ENCODE peak calls at places on chromosome X, in nine cellular contexts. W, J, A, I, O, F, X, T and M are unnamed samples.

GRCh38 chrX:116246261-116246660 is 75.7 kb downstream of the AGTR2 start:
- DNase-seq in W (no peak), J (no peak), A (no peak), I (peak; percentile 40), O (no peak), F (peak; percentile 0), X (peak; percentile 16), T (no peak), M (no peak)

GRCh38 chrX:74291577-74291963 is 12.4 kb upstream of the ZCCHC13 start:
- DNase-seq in W (no peak), J (no peak), A (no peak), I (no peak), O (no peak), F (no peak), X (no peak), T (no peak), M (no peak)

GRCh38 chrX:54817220-54817820 is 9.8 kb downstream of the MAGED2 start:
- DNase-seq in W (no peak), J (no peak), A (no peak), I (no peak), O (no peak), F (no peak), X (peak; percentile 11), T (no peak), M (peak; percentile 33)

GRCh38 chrX:134969726-134970125 is 21.1 kb upstream of the SMIM10 start:
- DNase-seq in W (no peak), J (no peak), A (no peak), I (peak; percentile 57), O (no peak), F (no peak), X (no peak), T (no peak), M (no peak)

GRCh38 chrX:8424941-8425340 is 39.7 kb upstream of the VCX3B start:
- DNase-seq in W (no peak), J (no peak), A (no peak), I (no peak), O (no peak), F (no peak), X (no peak), T (no peak), M (no peak)

GRCh38 chrX:152646961-152647360 is 9.3 kb downstream of the GABRQ start:
- DNase-seq in W (no peak), J (no peak), A (no peak), I (no peak), O (no peak), F (no peak), X (no peak), T (no peak), M (peak; percentile 8)

GRCh38 chrX:110417128-110417527 is 58.5 kb downstream of the RTL9 start:
- DNase-seq in W (no peak), J (no peak), A (no peak), I (no peak), O (no peak), F (no peak), X (no peak), T (no peak), M (no peak)

GRCh38 chrX:133543654-133544053 is 128.4 kb upstream of the GPC4 start:
- DNase-seq in W (no peak), J (no peak), A (no peak), I (no peak), O (no peak), F (no peak), X (no peak), T (no peak), M (no peak)

GRCh38 chrX:143081231-143081630 is 55.5 kb downstream of the SPANXN4 start:
- DNase-seq in W (no peak), J (no peak), A (no peak), I (no peak), O (no peak), F (no peak), X (no peak), T (no peak), M (no peak)

GRCh38 chrX:119417842-119418241 is 18.7 kb downstream of the SLC25A43 start:
- DNase-seq in W (no peak), J (no peak), A (no peak), I (no peak), O (no peak), F (no peak), X (peak; percentile 17), T (no peak), M (no peak)

GRCh38 chrX:56764153-56764974 is 35.3 kb downstream of the NBDY start:
- DNase-seq in W (peak; percentile 82), J (peak; percentile 74), A (no peak), I (peak; percentile 75), O (peak; percentile 90), F (peak; percentile 19), X (peak; percentile 84), T (peak; percentile 78), M (peak; percentile 87)

GRCh38 chrX:34631826-34632225 is 25.3 kb downstream of the TMEM47 start:
- DNase-seq in W (no peak), J (no peak), A (no peak), I (no peak), O (no peak), F (no peak), X (peak; percentile 74), T (no peak), M (no peak)

GRCh38 chrX:146602246-146602645 is 207.3 kb upstream of the CXorf51B start:
- DNase-seq in W (no peak), J (no peak), A (no peak), I (no peak), O (no peak), F (no peak), X (no peak), T (no peak), M (no peak)

GRCh38 chrX:130120746-130121504 is 10.6 kb upstream of the ELF4 start:
- DNase-seq in W (peak; percentile 68), J (peak; percentile 50), A (peak; percentile 64), I (peak; percentile 90), O (peak; percentile 74), F (no peak), X (peak; percentile 79), T (peak; percentile 78), M (no peak)

GRCh38 chrX:50107470-50107869 is 93.3 kb downstream of the AKAP4 start:
- DNase-seq in W (no peak), J (no peak), A (no peak), I (peak; percentile 42), O (no peak), F (no peak), X (peak; percentile 2), T (no peak), M (no peak)

GRCh38 chrX:119427024-119427794 is 28.1 kb downstream of the SLC25A43 start:
- DNase-seq in W (peak; percentile 6), J (peak; percentile 34), A (no peak), I (peak; percentile 26), O (peak; percentile 16), F (no peak), X (peak; percentile 55), T (no peak), M (no peak)

DNA sequence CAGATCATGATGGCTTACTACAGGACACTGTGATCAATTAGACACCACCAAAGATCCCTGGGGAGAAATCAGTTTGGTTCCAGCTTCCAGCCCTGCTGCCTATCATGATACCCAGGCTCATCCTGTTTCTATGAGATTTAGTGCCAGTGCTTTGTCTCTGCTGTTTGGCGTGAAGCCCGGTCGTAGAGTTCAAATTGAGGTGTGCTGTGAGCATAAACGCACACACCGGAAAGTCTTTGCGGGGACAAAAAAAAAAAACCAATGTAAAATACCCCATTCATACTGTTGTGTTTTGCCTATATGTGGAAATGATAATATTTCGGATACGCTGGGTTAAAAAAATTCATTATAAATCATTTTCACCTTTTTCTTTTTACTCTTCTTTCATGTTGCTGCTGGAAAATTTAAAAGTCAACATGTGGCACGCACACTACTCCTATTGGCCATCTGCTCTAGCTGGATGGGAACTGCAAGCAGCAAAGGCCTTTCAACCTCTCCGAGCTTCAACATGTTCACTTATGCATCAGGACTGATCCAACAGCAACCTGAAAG is 611 bp upstream of the DKC1 start:
- DNase-seq in W (no peak), J (no peak), A (no peak), I (peak; percentile 20), O (no peak), F (no peak), X (no peak), T (no peak), M (no peak)
- H3K27ac ChIP-seq in W (peak overlapping the region; percentile 74), J (peak overlapping the region; percentile 83), A (peak overlapping the region; percentile 59), I (peak overlapping the region; percentile 79), O (peak overlapping the region; percentile 64), F (peak overlapping the region; percentile 78), X (peak overlapping the region; percentile 67), T (peak overlapping the region; percentile 58), M (peak overlapping the region; percentile 23)

GRCh38 chrX:41339148-41339547 is 5.2 kb downstream of the DDX3X start:
- DNase-seq in W (no peak), J (no peak), A (no peak), I (no peak), O (no peak), F (no peak), X (no peak), T (no peak), M (no peak)

GRCh38 chrX:41335590-41336331 is 1.8 kb downstream of the DDX3X start:
- DNase-seq in W (peak; percentile 17), J (no peak), A (no peak), I (peak; percentile 82), O (no peak), F (no peak), X (no peak), T (no peak), M (no peak)

GRCh38 chrX:41336447-41336846 is 2.5 kb downstream of the DDX3X start:
- DNase-seq in W (no peak), J (no peak), A (no peak), I (no peak), O (no peak), F (no peak), X (no peak), T (no peak), M (no peak)

GRCh38 chrX:41338422-41338821 is 4.5 kb downstream of the DDX3X start:
- DNase-seq in W (no peak), J (no peak), A (no peak), I (peak; percentile 44), O (no peak), F (no peak), X (no peak), T (no peak), M (no peak)

DNA sequence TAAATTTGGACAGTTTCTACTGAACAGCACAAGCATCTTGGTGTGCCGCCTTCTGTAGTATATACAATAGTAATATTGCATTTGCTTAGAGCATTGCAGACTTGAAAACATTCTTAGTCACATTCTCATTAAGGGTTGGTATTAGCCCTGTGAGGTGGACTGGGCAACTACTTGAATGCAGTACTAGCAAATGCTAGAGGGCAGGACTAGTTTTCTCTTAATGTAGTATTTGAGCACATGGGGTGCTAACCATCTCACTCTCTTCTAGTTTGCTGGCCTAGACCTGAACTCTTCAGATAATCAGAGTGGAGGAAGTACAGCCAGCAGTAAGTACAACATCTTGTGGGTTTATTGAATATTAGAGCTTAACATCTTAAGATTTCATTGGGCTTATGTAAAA is 3.2 kb downstream of the DDX3X start:
- DNase-seq in W (no peak), J (no peak), A (no peak), I (peak; percentile 41), O (no peak), F (no peak), X (no peak), T (no peak), M (no peak)
- H3K4me3 ChIP-seq in W (peak overlapping the region; percentile 93), J (peak overlapping the region; percentile 100), A (peak overlapping the region; percentile 5), I (peak overlapping the region; percentile 96), O (peak overlapping the region; percentile 43), F (no peak overlapping the region), X (peak overlapping the region; percentile 59), T (peak overlapping the region; percentile 86), M (peak overlapping the region; percentile 97)

GRCh38 chrX:39150210-39150609 is 349.0 kb downstream of the MID1IP1 start:
- DNase-seq in W (no peak), J (no peak), A (no peak), I (no peak), O (no peak), F (no peak), X (no peak), T (no peak), M (no peak)
- H3K27ac ChIP-seq in W (no peak overlapping the region), J (no peak overlapping the region), A (no peak overlapping the region), I (no peak overlapping the region), O (no peak overlapping the region), F (no peak overlapping the region), X (no peak overlapping the region), T (no peak overlapping the region), M (no peak overlapping the region)

GRCh38 chrX:131747173-131747572 is 203.3 kb downstream of the OR13H1 start:
- DNase-seq in W (peak; percentile 69), J (peak; percentile 77), A (no peak), I (no peak), O (peak; percentile 77), F (no peak), X (no peak), T (peak; percentile 76), M (peak; percentile 82)
- H3K4me3 ChIP-seq in W (no peak overlapping the region), J (peak overlapping the region; percentile 71), A (no peak overlapping the region), I (no peak overlapping the region), O (no peak overlapping the region), F (no peak overlapping the region), X (no peak overlapping the region), T (peak overlapping the region; percentile 33), M (peak overlapping the region; percentile 73)